ENCODE peak calls at places on chromosomes 1 and 21, in seven cellular contexts. Y is activated CD4-positive, alpha-beta T cell treated with anti-CD3 and anti-CD28 coated beads, Interleukin-2, amount 10 ng/mL, durations not matched to agents 7 days and 5 days; Z is HuH-7; G is HL-60; H is HT1080; C is effector memory CD8-positive, alpha-beta T cell; W is activated gamma-delta T cell treated with anti-CD3 and anti-CD28 coated beads, Interleukin-2, amount 50 U/mL, for 16 hours. D is an unnamed sample.

GRCh38 chr1:5271264-5271663 is 616.9 kb downstream of the AJAP1 start:
- DNase-seq in G (no peak), Y (no peak), C (no peak), W (no peak), H (no peak), Z (no peak), D (no peak)

GRCh38 chr21:42129300-42130266 is 58.5 kb downstream of the UMODL1 start:
- DNase-seq in C (no peak), W (no peak), G (no peak), Z (no peak), Y (no peak), H (no peak), D (no peak)

GRCh38 chr1:34929497-34929852 is at the start of gene DLGAP3:
- DNase-seq in Z (peak; percentile 21), H (no peak), C (no peak), W (no peak), Y (no peak), G (no peak), D (peak; percentile 39)

GRCh38 chr1:12472798-12473551 is 145.0 kb downstream of the DHRS3 start:
- DNase-seq in G (no peak), Z (no peak), H (no peak), C (peak; percentile 29), W (peak; percentile 55), Y (peak; percentile 70), D (peak; percentile 47)

GRCh38 chr1:227889863-227890405 is 57.8 kb downstream of the WNT9A start:
- DNase-seq in H (no peak), W (no peak), C (no peak), Y (no peak), Z (no peak), G (no peak), D (no peak)

GRCh38 chr1:24555591-24556413 is at the start of gene NCMAP:
- DNase-seq in W (no peak), Y (peak; percentile 33), Z (peak; percentile 36), H (no peak), G (no peak), C (peak; percentile 10), D (no peak)

GRCh38 chr1:1775364-1776226 is 2.7 kb downstream of the NADK start:
- DNase-seq in H (no peak), W (no peak), Z (no peak), Y (no peak), G (no peak), C (no peak), D (no peak)

GRCh38 chr1:27405074-27405473 is 12.7 kb downstream of the GPR3 start:
- DNase-seq in Y (no peak), G (no peak), H (no peak), W (no peak), Z (no peak), C (no peak), D (peak; percentile 74)

GRCh38 chr1:198265073-198265661 is 108.4 kb downstream of the NEK7 start:
- DNase-seq in Y (no peak), G (no peak), Z (no peak), H (no peak), W (no peak), C (no peak), D (no peak)

GRCh38 chr1:3058263-3059030 is 10.6 kb upstream of the PRDM16 start:
- DNase-seq in H (no peak), C (no peak), Z (no peak), Y (no peak), G (no peak), W (no peak), D (no peak)

GRCh38 chr1:66764994-66765578 is 12.8 kb downstream of the DYNLT5 start:
- DNase-seq in W (peak; percentile 28), G (no peak), Y (peak; percentile 69), C (peak; percentile 64), H (peak; percentile 54), Z (peak; percentile 32), D (peak; percentile 29)

GRCh38 chr1:24463756-24464377 is 38.8 kb upstream of the RCAN3 start:
- DNase-seq in Y (no peak), Z (no peak), G (no peak), H (no peak), C (no peak), W (no peak), D (no peak)

GRCh38 chr1:234604726-234605492 is 5.1 kb downstream of the IRF2BP2 start:
- DNase-seq in Y (no peak), C (no peak), G (peak; percentile 49), Z (no peak), H (peak; percentile 38), W (no peak), D (no peak)

GRCh38 chr1:20100632-20101355 is 18.5 kb downstream of the PLA2G2D start:
- DNase-seq in Z (peak; percentile 43), G (no peak), Y (peak; percentile 33), H (peak; percentile 62), W (no peak), C (no peak), D (peak; percentile 58)

GRCh38 chr1:119827010-119827409 is 15.8 kb upstream of the REG4 start:
- DNase-seq in G (no peak), H (no peak), Y (no peak), W (no peak), Z (no peak), C (no peak), D (no peak)

GRCh38 chr1:150022357-150022756 is 11.8 kb upstream of the OTUD7B start:
- DNase-seq in Y (no peak), C (no peak), H (no peak), G (no peak), Z (no peak), W (no peak), D (no peak)

GRCh38 chr1:26181586-26182371 is 4.5 kb downstream of the CNKSR1 start:
- DNase-seq in Y (no peak), Z (no peak), H (peak; percentile 55), C (no peak), W (no peak), G (no peak), D (peak; percentile 32)

GRCh38 chr1:226870323-226871046 is at the start of gene PSEN2:
- DNase-seq in C (peak; percentile 47), Z (peak; percentile 70), H (peak; percentile 45), Y (peak; percentile 52), G (peak; percentile 21), W (peak; percentile 45), D (peak; percentile 67)

GRCh38 chr1:37398096-37398495 is 76.3 kb upstream of the ZC3H12A start:
- DNase-seq in G (no peak), Y (no peak), C (no peak), W (no peak), Z (no peak), H (no peak), D (no peak)

D was measured in Daoy.